ENCODE peak calls at places on chromosomes 4 and X, in six cellular contexts. E, J, I, O, N and H are unnamed samples.
A peak's percentile ranks its signal among the peaks of the same experiment; 100 is the strongest.

GRCh38 chr4:77154074-77154473 is 2.9 kb upstream of the CCNG2 start:
- DNase-seq in E (no peak), J (no peak), I (no peak), O (no peak), N (no peak), H (no peak)

GRCh38 chr4:99008051-99008450 is 12.5 kb downstream of the METAP1 start:
- DNase-seq in E (no peak), J (no peak), I (no peak), O (no peak), N (no peak), H (no peak)

GRCh38 chr4:168304744-168305459 is 13.7 kb downstream of the DDX60 start:
- DNase-seq in E (no peak), J (peak; percentile 83), I (no peak), O (no peak), N (no peak), H (no peak)

GRCh38 chr4:187128226-187128625 is 404.6 kb upstream of the FAT1 start:
- DNase-seq in E (no peak), J (peak; percentile 76), I (no peak), O (no peak), N (no peak), H (no peak)

GRCh38 chr4:86060341-86060740 is 299.5 kb downstream of the MAPK10 start:
- DNase-seq in E (no peak), J (no peak), I (no peak), O (no peak), N (no peak), H (no peak)

GRCh38 chrX:41333994-41334865 is at the start of gene DDX3X:
- DNase-seq in E (peak; percentile 93), J (peak; percentile 85), I (peak; percentile 69), O (peak; percentile 97), N (peak; percentile 75), H (peak; percentile 78)

GRCh38 chr4:41081847-41082246 is 132.5 kb downstream of the APBB2 start:
- DNase-seq in E (no peak), J (no peak), I (no peak), O (no peak), N (no peak), H (no peak)

GRCh38 chrX:26597981-26598380 is 382.0 kb downstream of the MAGEB5 start:
- DNase-seq in E (no peak), J (no peak), I (no peak), O (no peak), N (no peak), H (no peak)

GRCh38 chr4:174496631-174497442 is 25.5 kb downstream of the HPGD start:
- DNase-seq in E (no peak), J (no peak), I (no peak), O (no peak), N (no peak), H (no peak)

GRCh38 chrX:267771-268261 is 13.4 kb upstream of the PLCXD1 start:
- DNase-seq in E (no peak), J (no peak), I (no peak), O (peak; percentile 54), N (no peak), H (peak; percentile 37)

DNA sequence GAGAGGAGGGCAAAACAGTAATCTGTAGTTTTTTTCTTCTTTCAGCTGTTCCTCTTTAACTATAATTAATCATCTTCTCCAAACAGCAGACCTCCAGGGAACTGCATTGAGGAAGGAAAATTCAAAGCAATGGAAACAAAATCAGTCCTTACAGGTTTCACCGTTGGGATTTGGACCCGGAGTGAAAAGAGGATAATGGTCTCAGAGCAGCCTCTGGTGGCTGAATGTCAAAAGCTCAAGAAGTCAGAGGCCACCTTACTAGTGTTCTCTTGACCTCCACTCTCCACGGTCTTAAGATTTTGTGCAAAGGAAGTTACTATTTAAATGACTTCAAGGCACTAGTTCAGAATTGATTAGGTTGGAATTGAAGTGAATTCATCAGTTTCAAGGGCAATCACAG is 16.0 kb upstream of the MID1 start:
- DNase-seq in E (peak; percentile 30), J (peak; percentile 59), I (no peak), O (no peak), N (no peak), H (no peak)
- TF ChIP-seq CTCF in E (no peak), J (peak; percentile 80), I (peak; percentile 60), O (peak; percentile 33), N (peak; percentile 50), H (no peak)

GRCh38 chrX:16664626-16665025 is 14.7 kb downstream of the S100G start:
- DNase-seq in E (no peak), J (no peak), I (no peak), O (no peak), N (no peak), H (no peak)
- TF ChIP-seq CTCF in E (no peak), J (no peak), I (no peak), O (no peak), N (no peak), H (no peak)

GRCh38 chrX:131792356-131792749 is 230.7 kb upstream of the STK26 start:
- DNase-seq in E (peak; percentile 91), J (peak; percentile 23), I (no peak), O (peak; percentile 96), N (no peak), H (no peak)
- TF ChIP-seq CTCF in E (no peak), J (no peak), I (no peak), O (no peak), N (peak; percentile 43), H (no peak)

DNA sequence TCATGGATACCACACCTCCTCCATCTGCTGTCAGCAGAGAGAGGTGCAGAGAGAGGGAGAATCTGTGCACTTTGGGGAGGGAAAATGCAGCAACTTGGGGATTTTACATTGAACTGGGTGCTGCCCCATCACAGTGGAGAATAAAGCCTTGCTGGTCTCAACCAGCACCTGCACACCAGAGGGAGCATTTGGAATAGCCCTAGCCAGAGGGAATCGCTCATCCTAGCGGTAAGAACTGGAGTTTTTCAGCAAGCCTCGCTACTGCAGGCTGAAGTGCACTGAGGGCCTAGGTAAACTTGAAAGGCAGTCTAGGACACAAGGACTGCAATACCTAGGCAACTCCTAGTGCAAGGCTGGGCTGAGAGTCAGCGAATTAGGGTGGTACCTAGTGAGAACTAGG is 148.7 kb downstream of the KDR start:
- DNase-seq in E (no peak), J (no peak), I (no peak), O (no peak), N (no peak), H (no peak)
- TF ChIP-seq CTCF in E (no peak), J (no peak), I (no peak), O (no peak), N (no peak), H (no peak)

GRCh38 chr4:164977243-164978164 is at the start of gene TRIM61:
- DNase-seq in E (peak; percentile 73), J (peak; percentile 60), I (no peak), O (no peak), N (no peak), H (no peak)
- TF ChIP-seq CTCF in E (no peak), J (peak; percentile 33), I (no peak), O (no peak), N (no peak), H (no peak)

DNA sequence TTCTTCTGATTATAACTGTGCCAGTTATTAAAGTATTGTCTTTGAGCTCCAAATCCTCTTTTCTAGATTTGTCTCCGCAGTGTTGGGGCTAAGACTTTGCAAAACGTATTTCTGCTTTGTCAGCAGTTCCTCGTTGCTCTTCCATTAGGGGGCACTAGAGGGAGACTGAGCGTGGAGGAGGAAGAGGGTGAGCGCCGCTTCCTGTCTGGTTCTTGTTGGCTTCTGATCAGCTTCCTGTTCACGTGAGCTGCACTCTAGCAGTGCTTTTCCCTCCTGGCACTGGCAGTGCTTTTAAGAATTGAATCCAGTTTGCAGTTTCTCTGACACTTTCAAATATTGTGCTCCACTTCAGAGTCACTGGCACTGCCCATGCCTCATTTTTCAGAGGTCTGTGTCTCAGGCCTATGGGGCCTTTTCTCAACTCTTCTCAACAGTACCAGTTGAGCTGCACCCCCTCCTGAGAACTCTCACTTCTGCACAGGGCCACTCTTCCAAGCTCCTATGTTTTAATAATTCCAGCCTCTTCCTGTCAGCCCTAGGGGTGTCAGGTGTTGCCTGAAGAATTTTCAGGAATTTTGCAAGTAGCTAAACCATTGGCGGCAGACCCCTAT is 54.4 kb upstream of the LCORL start:
- DNase-seq in E (peak; percentile 34), J (no peak), I (no peak), O (no peak), N (no peak), H (no peak)
- TF ChIP-seq CTCF in E (peak; percentile 56), J (no peak), I (peak; percentile 41), O (no peak), N (peak; percentile 13), H (no peak)

DNA sequence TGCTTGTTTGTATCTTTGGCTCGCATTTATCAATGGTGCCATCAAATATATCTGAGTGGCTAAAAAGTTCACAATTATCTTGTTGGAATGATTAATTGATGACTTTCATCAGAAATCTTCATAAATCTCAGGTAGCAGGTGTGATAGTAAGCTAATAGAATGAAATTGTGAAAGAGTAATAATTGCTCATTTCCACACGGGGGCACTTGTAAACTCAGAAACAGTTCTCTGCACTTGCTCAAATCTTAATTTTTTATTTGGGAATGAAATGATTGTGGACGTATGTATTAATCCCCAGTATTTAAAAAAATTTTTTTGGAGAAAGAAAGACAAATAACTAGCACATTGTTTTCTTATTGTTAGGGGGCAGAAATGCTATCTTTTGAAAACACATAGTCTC is 132.8 kb downstream of the DTHD1 start:
- DNase-seq in E (no peak), J (no peak), I (no peak), O (no peak), N (no peak), H (no peak)
- TF ChIP-seq CTCF in E (no peak), J (no peak), I (peak; percentile 62), O (no peak), N (no peak), H (peak; percentile 19)

GRCh38 chr4:162131256-162131655 is 32.5 kb downstream of the FSTL5 start:
- DNase-seq in E (no peak), J (no peak), I (no peak), O (no peak), N (no peak), H (no peak)
- TF ChIP-seq CTCF in E (no peak), J (peak; percentile 18), I (peak; percentile 59), O (no peak), N (no peak), H (peak; percentile 37)

DNA sequence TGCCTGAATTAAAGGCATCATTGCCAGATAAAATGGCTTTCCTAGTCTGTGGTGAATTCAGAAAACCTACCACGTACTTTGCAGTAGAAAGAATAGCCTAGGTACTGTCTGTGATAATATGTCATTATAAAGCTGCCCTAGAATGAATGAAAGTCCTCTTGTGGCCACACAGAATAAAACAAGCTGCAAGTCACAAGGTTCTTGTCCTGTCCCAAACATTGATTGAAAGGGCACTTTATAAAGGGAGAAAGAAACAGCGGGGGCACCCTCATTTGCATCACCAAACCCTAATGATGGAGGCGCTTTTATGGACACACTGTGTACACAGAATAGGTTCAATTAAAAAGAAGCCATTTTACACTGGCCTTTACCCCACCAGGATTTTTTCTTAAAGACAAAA is 364.8 kb downstream of the AFF2 start:
- DNase-seq in E (no peak), J (no peak), I (no peak), O (no peak), N (no peak), H (no peak)
- TF ChIP-seq CTCF in E (no peak), J (no peak), I (no peak), O (no peak), N (no peak), H (no peak)

GRCh38 chrX:43654431-43655150 is 1.5 kb upstream of the MAOA start:
- DNase-seq in E (peak; percentile 94), J (peak; percentile 84), I (peak; percentile 74), O (peak; percentile 97), N (peak; percentile 89), H (peak; percentile 89)
- TF ChIP-seq CTCF in E (peak; percentile 11), J (peak; percentile 17), I (peak; percentile 49), O (no peak), N (peak; percentile 38), H (no peak)